ENCODE peak calls at places on chromosomes 3 and 15, in nine cellular contexts. O, L, M, S, T, V, G, I and X are unnamed samples.

GRCh38 chr3:147129665-147130064 is 276.7 kb downstream of the ZIC4 start:
- DNase-seq in O (no peak), L (no peak), M (no peak), S (no peak), T (no peak), V (no peak), G (no peak), I (no peak), X (no peak)

GRCh38 chr3:23519548-23520208 is 286.1 kb upstream of the UBE2E1 start:
- DNase-seq in O (no peak), L (no peak), M (no peak), S (no peak), T (no peak), V (no peak), G (no peak), I (no peak), X (no peak)

GRCh38 chr15:101277038-101277822 is at the start of gene SELENOS:
- DNase-seq in O (peak), L (peak), M (peak), S (peak), T (peak), V (peak), G (peak), I (peak), X (peak)

GRCh38 chr3:55592572-55592971 is 105.5 kb upstream of the WNT5A start:
- DNase-seq in O (no peak), L (no peak), M (no peak), S (peak), T (no peak), V (no peak), G (no peak), I (no peak), X (no peak)

GRCh38 chr3:119098620-119099222 is 47.2 kb upstream of the TEX55 start:
- DNase-seq in O (peak), L (no peak), M (no peak), S (no peak), T (no peak), V (no peak), G (peak), I (peak), X (peak)

GRCh38 chr3:17795733-17796132 is 53.3 kb upstream of the TBC1D5 start:
- DNase-seq in O (no peak), L (no peak), M (no peak), S (no peak), T (no peak), V (no peak), G (no peak), I (no peak), X (no peak)

GRCh38 chr15:38149315-38149714 is 103.3 kb upstream of the SPRED1 start:
- DNase-seq in O (no peak), L (no peak), M (no peak), S (no peak), T (no peak), V (no peak), G (no peak), I (no peak), X (no peak)

GRCh38 chr3:169400874-169401273 is 262.6 kb downstream of the MECOM start:
- DNase-seq in O (no peak), L (no peak), M (no peak), S (no peak), T (no peak), V (no peak), G (no peak), I (peak), X (no peak)

GRCh38 chr3:4821331-4821730 is 157.9 kb upstream of the BHLHE40 start:
- DNase-seq in O (peak), L (no peak), M (no peak), S (no peak), T (no peak), V (no peak), G (no peak), I (no peak), X (no peak)

GRCh38 chr3:139797724-139798343 is 120.1 kb upstream of the NMNAT3 start:
- DNase-seq in O (peak), L (peak), M (no peak), S (no peak), T (no peak), V (no peak), G (peak), I (peak), X (peak)

GRCh38 chr15:32098033-32098432 is 67.7 kb downstream of the CHRNA7 start:
- DNase-seq in O (no peak), L (no peak), M (no peak), S (no peak), T (no peak), V (no peak), G (no peak), I (no peak), X (no peak)

GRCh38 chr3:120227710-120228347 is 57.2 kb downstream of the GPR156 start:
- DNase-seq in O (peak), L (no peak), M (no peak), S (no peak), T (no peak), V (no peak), G (no peak), I (no peak), X (no peak)

GRCh38 chr15:91186892-91187644 is 87.0 kb downstream of the SV2B start:
- DNase-seq in O (peak), L (no peak), M (no peak), S (no peak), T (no peak), V (no peak), G (no peak), I (no peak), X (peak)

GRCh38 chr15:87877114-87877810 is 379.3 kb downstream of the NTRK3 start:
- DNase-seq in O (no peak), L (no peak), M (no peak), S (no peak), T (no peak), V (no peak), G (no peak), I (no peak), X (no peak)

GRCh38 chr15:86690566-86690965 is 610.9 kb downstream of the AGBL1 start:
- DNase-seq in O (no peak), L (no peak), M (no peak), S (no peak), T (no peak), V (no peak), G (no peak), I (no peak), X (peak)

GRCh38 chr15:95043933-95044313 is 812.6 kb downstream of the MCTP2 start:
- DNase-seq in O (no peak), L (no peak), M (no peak), S (no peak), T (no peak), V (no peak), G (no peak), I (no peak), X (no peak)

GRCh38 chr15:31372635-31373091 is 46.0 kb downstream of the KLF13 start:
- DNase-seq in O (no peak), L (no peak), M (peak), S (peak), T (peak), V (no peak), G (peak), I (no peak), X (no peak)

GRCh38 chr3:32155117-32155516 is 48.7 kb downstream of the GPD1L start:
- DNase-seq in O (no peak), L (no peak), M (no peak), S (no peak), T (no peak), V (no peak), G (no peak), I (no peak), X (no peak)

GRCh38 chr15:88586401-88587162 is 34.6 kb upstream of the AEN start:
- DNase-seq in O (no peak), L (no peak), M (no peak), S (no peak), T (no peak), V (no peak), G (no peak), I (peak), X (peak)